ENCODE peak calls at places on chromosomes 5 and 9, in seven cellular contexts. One of them, this sample, is unnamed.
A peak's percentile ranks its signal among the peaks of the same experiment; 100 is the strongest.

GRCh38 chr5:41532485-41532884 is 22.1 kb upstream of the PLCXD3 start:
- DNase-seq in A549: no peak
- DNase-seq in HCT116: no peak
- DNase-seq in testis: no peak
- DNase-seq in skeletal muscle cell: no peak
- DNase-seq in IMR-90: no peak
- DNase-seq in body of pancreas: no peak
- DNase-seq in this sample: no peak

GRCh38 chr5:4058899-4059298 is 463.3 kb downstream of the IRX1 start:
- DNase-seq in A549: no peak
- DNase-seq in HCT116: no peak
- DNase-seq in testis: no peak
- DNase-seq in skeletal muscle cell: no peak
- DNase-seq in IMR-90: no peak
- DNase-seq in body of pancreas: no peak
- DNase-seq in this sample: no peak

GRCh38 chr5:113043491-113043931 is 66.9 kb downstream of the DCP2 start:
- DNase-seq in A549: no peak
- DNase-seq in HCT116: no peak
- DNase-seq in testis: peak; percentile 52
- DNase-seq in skeletal muscle cell: no peak
- DNase-seq in IMR-90: no peak
- DNase-seq in body of pancreas: peak; percentile 34
- DNase-seq in this sample: no peak

GRCh38 chr5:55913396-55914140 is 62.4 kb downstream of the IL31RA start:
- DNase-seq in A549: no peak
- DNase-seq in HCT116: no peak
- DNase-seq in testis: no peak
- DNase-seq in skeletal muscle cell: no peak
- DNase-seq in IMR-90: no peak
- DNase-seq in body of pancreas: no peak
- DNase-seq in this sample: no peak

GRCh38 chr9:3074247-3074646 is 230.4 kb upstream of the PUM3 start:
- DNase-seq in A549: no peak
- DNase-seq in HCT116: no peak
- DNase-seq in testis: no peak
- DNase-seq in skeletal muscle cell: no peak
- DNase-seq in IMR-90: no peak
- DNase-seq in body of pancreas: no peak
- DNase-seq in this sample: no peak

GRCh38 chr9:33012328-33013068 is 11.1 kb upstream of the APTX start:
- DNase-seq in A549: no peak
- DNase-seq in HCT116: no peak
- DNase-seq in testis: no peak
- DNase-seq in skeletal muscle cell: no peak
- DNase-seq in IMR-90: no peak
- DNase-seq in body of pancreas: no peak
- DNase-seq in this sample: no peak

GRCh38 chr9:7297521-7297920 is 502.1 kb downstream of the DMAC1 start:
- DNase-seq in A549: no peak
- DNase-seq in HCT116: no peak
- DNase-seq in testis: no peak
- DNase-seq in skeletal muscle cell: no peak
- DNase-seq in IMR-90: no peak
- DNase-seq in body of pancreas: no peak
- DNase-seq in this sample: no peak

GRCh38 chr9:106956971-106957370 is 94.0 kb downstream of the ZNF462 start:
- DNase-seq in A549: no peak
- DNase-seq in HCT116: no peak
- DNase-seq in testis: no peak
- DNase-seq in skeletal muscle cell: peak; percentile 72
- DNase-seq in IMR-90: peak; percentile 38
- DNase-seq in body of pancreas: no peak
- DNase-seq in this sample: peak; percentile 69

GRCh38 chr9:87573841-87574342 is 76.2 kb downstream of the DAPK1 start:
- DNase-seq in A549: no peak
- DNase-seq in HCT116: no peak
- DNase-seq in testis: no peak
- DNase-seq in skeletal muscle cell: no peak
- DNase-seq in IMR-90: peak; percentile 34
- DNase-seq in body of pancreas: no peak
- DNase-seq in this sample: no peak

GRCh38 chr9:9352877-9353481 is 1259.8 kb downstream of the PTPRD start:
- DNase-seq in A549: no peak
- DNase-seq in HCT116: no peak
- DNase-seq in testis: peak; percentile 45
- DNase-seq in skeletal muscle cell: no peak
- DNase-seq in IMR-90: no peak
- DNase-seq in body of pancreas: peak; percentile 11
- DNase-seq in this sample: no peak

GRCh38 chr9:33290994-33291397 is 680 bp downstream of the NFX1 start:
- DNase-seq in A549: peak; percentile 89
- DNase-seq in HCT116: peak; percentile 60
- DNase-seq in testis: no peak
- DNase-seq in skeletal muscle cell: no peak
- DNase-seq in IMR-90: peak; percentile 91
- DNase-seq in body of pancreas: no peak
- DNase-seq in this sample: peak; percentile 39

GRCh38 chr9:124934290-124934689 is 6.6 kb downstream of the GOLGA1 start:
- DNase-seq in A549: no peak
- DNase-seq in HCT116: no peak
- DNase-seq in testis: no peak
- DNase-seq in skeletal muscle cell: no peak
- DNase-seq in IMR-90: peak; percentile 73
- DNase-seq in body of pancreas: no peak
- DNase-seq in this sample: no peak

DNA sequence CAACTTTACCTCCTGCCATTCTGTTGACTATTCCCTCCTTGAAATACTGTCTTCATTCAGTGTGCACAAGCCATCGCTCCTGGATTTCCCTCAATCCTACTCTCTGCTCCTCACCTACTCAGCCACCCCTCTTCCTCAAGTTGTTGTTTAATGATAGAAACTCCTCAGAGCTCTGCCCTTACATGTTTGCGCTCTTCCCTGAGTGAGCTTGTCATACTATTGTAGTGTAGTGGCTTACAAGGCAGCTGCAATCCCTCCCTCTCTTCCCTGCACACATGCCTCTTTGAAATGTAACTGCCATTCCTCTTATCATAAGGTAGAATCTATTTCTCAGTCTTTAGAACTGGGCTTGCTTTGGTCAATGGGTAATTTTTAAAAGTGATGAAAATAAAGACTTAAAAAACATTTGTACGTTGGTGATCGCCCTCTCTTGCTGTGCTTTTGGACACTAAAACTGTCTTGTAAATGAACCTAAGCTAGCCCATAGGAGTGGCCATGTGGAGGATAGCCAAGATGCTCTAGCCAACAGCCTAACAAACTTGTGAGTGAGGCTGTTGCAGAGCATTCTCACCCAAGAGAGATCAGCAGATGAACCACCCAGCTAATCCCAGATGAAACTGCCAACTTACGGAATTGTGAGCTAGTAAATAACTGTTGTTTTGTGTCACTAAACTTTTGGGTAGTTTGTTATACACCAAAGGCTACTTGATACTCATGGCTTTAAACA is 18.1 kb upstream of the SMAD5 start:
- DNase-seq in A549: no peak
- DNase-seq in HCT116: no peak
- DNase-seq in testis: no peak
- DNase-seq in skeletal muscle cell: no peak
- DNase-seq in IMR-90: no peak
- DNase-seq in body of pancreas: no peak
- DNase-seq in this sample: no peak
- H3K4me3 ChIP-seq in A549: no peak overlapping the region
- H3K4me3 ChIP-seq in HCT116: no peak overlapping the region
- H3K4me3 ChIP-seq in testis: no peak overlapping the region
- H3K4me3 ChIP-seq in skeletal muscle cell: no peak overlapping the region
- H3K4me3 ChIP-seq in IMR-90: no peak overlapping the region
- H3K4me3 ChIP-seq in body of pancreas: no peak overlapping the region
- H3K4me3 ChIP-seq in this sample: no peak overlapping the region

GRCh38 chr9:126456396-126456795 is 129.8 kb downstream of the MVB12B start:
- DNase-seq in A549: no peak
- DNase-seq in HCT116: no peak
- DNase-seq in testis: no peak
- DNase-seq in skeletal muscle cell: peak; percentile 21
- DNase-seq in IMR-90: no peak
- DNase-seq in body of pancreas: no peak
- DNase-seq in this sample: no peak

GRCh38 chr9:126454795-126455194 is 128.2 kb downstream of the MVB12B start:
- DNase-seq in A549: no peak
- DNase-seq in HCT116: no peak
- DNase-seq in testis: no peak
- DNase-seq in skeletal muscle cell: no peak
- DNase-seq in IMR-90: no peak
- DNase-seq in body of pancreas: no peak
- DNase-seq in this sample: no peak

GRCh38 chr9:126453156-126453963 is 126.7 kb downstream of the MVB12B start:
- DNase-seq in A549: no peak
- DNase-seq in HCT116: no peak
- DNase-seq in testis: no peak
- DNase-seq in skeletal muscle cell: no peak
- DNase-seq in IMR-90: no peak
- DNase-seq in body of pancreas: no peak
- DNase-seq in this sample: no peak

GRCh38 chr9:126452036-126452595 is 125.5 kb downstream of the MVB12B start:
- DNase-seq in A549: no peak
- DNase-seq in HCT116: no peak
- DNase-seq in testis: no peak
- DNase-seq in skeletal muscle cell: no peak
- DNase-seq in IMR-90: no peak
- DNase-seq in body of pancreas: no peak
- DNase-seq in this sample: no peak

GRCh38 chr9:126454250-126454649 is 127.6 kb downstream of the MVB12B start:
- DNase-seq in A549: no peak
- DNase-seq in HCT116: no peak
- DNase-seq in testis: no peak
- DNase-seq in skeletal muscle cell: no peak
- DNase-seq in IMR-90: no peak
- DNase-seq in body of pancreas: no peak
- DNase-seq in this sample: no peak
- H3K4me3 ChIP-seq in A549: no peak overlapping the region
- H3K4me3 ChIP-seq in HCT116: no peak overlapping the region
- H3K4me3 ChIP-seq in testis: no peak overlapping the region
- H3K4me3 ChIP-seq in skeletal muscle cell: no peak overlapping the region
- H3K4me3 ChIP-seq in IMR-90: no peak overlapping the region
- H3K4me3 ChIP-seq in body of pancreas: no peak overlapping the region
- H3K4me3 ChIP-seq in this sample: no peak overlapping the region

GRCh38 chr9:123355761-123356520 is at the start of gene CRB2:
- DNase-seq in A549: no peak
- DNase-seq in HCT116: no peak
- DNase-seq in testis: no peak
- DNase-seq in skeletal muscle cell: no peak
- DNase-seq in IMR-90: no peak
- DNase-seq in body of pancreas: no peak
- DNase-seq in this sample: no peak
- H3K4me3 ChIP-seq in A549: no peak within 1 kb of the TSS
- H3K4me3 ChIP-seq in HCT116: no peak within 1 kb of the TSS
- H3K4me3 ChIP-seq in testis: no peak within 1 kb of the TSS
- H3K4me3 ChIP-seq in skeletal muscle cell: no peak within 1 kb of the TSS
- H3K4me3 ChIP-seq in IMR-90: no peak within 1 kb of the TSS
- H3K4me3 ChIP-seq in body of pancreas: no peak within 1 kb of the TSS
- H3K4me3 ChIP-seq in this sample: peak within 1 kb of the TSS; percentile 40

GRCh38 chr9:36487482-36488321 is 85.0 kb upstream of the MELK start:
- DNase-seq in A549: peak; percentile 63
- DNase-seq in HCT116: peak; percentile 73
- DNase-seq in testis: peak; percentile 91
- DNase-seq in skeletal muscle cell: peak; percentile 80
- DNase-seq in IMR-90: peak; percentile 90
- DNase-seq in body of pancreas: peak; percentile 94
- DNase-seq in this sample: peak; percentile 63
- H3K4me3 ChIP-seq in A549: peak overlapping the region; percentile 97
- H3K4me3 ChIP-seq in HCT116: peak overlapping the region; percentile 81
- H3K4me3 ChIP-seq in testis: peak overlapping the region; percentile 65
- H3K4me3 ChIP-seq in skeletal muscle cell: peak overlapping the region; percentile 96
- H3K4me3 ChIP-seq in IMR-90: peak overlapping the region; percentile 98
- H3K4me3 ChIP-seq in body of pancreas: peak overlapping the region; percentile 19
- H3K4me3 ChIP-seq in this sample: peak overlapping the region; percentile 57

DNA sequence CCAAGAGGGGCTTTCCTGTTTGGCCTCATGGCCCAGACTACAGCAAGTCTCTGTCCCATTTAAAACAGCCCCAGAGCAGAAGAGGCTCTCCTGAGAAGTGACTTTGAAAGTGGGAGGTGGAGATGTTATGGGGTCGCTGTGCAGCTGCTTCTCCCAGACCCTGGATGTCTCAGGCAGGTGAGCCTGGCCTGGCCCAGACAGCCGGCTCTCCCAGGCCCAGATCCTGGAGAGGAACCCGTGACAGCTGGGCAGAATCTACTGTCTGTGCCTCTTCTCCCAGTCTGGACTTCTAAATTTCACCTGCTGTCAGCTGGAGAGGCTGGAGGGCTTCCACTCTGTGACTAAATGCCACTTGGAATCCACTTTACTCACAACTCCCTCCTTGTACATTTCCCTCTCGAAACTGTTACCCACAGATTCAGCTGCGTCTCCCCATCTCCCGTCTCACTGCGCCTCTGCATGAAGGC is 20.5 kb downstream of the FAM78A start:
- DNase-seq in A549: no peak
- DNase-seq in HCT116: no peak
- DNase-seq in testis: no peak
- DNase-seq in skeletal muscle cell: peak; percentile 8
- DNase-seq in IMR-90: no peak
- DNase-seq in body of pancreas: no peak
- DNase-seq in this sample: no peak
- H3K4me3 ChIP-seq in A549: no peak overlapping the region
- H3K4me3 ChIP-seq in HCT116: no peak overlapping the region
- H3K4me3 ChIP-seq in testis: no peak overlapping the region
- H3K4me3 ChIP-seq in skeletal muscle cell: no peak overlapping the region
- H3K4me3 ChIP-seq in IMR-90: no peak overlapping the region
- H3K4me3 ChIP-seq in body of pancreas: no peak overlapping the region
- H3K4me3 ChIP-seq in this sample: no peak overlapping the region

DNA sequence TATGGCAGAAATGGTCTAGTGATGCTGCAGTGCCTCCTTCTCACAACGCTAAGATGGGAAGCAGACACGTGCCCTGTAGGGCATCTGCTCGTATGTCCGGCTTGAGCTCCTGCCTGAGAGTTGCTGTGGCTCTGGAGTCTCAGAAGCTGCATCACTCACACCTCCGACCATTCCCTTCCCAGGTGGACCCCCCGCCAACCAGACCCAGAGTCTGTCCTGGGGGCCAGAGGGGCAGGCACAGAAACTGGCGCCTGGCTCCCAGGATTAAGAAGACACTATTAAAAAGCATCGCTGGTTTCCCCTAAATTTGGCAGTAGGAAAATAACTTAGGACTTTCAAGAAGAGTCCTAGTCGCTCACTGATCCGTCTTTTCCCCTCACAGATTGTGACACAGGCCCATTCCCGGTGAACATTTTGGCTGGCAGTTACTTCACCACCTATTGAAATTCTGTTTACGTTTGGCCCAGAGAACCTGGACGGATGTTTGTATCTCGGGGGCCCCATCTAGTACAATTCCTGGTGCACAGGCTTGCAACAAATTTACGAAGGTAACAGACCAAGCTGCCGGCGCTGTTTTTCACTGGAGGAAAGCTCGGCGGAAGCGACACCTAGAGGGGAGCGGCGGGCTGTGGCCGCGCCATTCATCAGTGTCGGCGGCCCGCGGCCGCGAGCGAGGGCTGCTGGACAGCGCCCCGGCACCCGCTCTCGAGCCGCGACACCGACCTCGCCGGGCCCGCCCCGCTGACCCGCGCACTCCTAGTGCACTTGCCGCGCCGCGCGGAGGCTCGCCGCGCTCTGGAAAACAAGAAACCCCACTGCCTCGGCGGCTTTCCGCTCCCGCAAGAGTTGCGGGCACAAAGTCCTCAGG is 1.6 kb downstream of the FSTL4 start:
- DNase-seq in A549: peak; percentile 82
- DNase-seq in HCT116: no peak
- DNase-seq in testis: peak; percentile 79
- DNase-seq in skeletal muscle cell: no peak
- DNase-seq in IMR-90: no peak
- DNase-seq in body of pancreas: peak; percentile 75
- DNase-seq in this sample: no peak
- H3K4me3 ChIP-seq in A549: peak overlapping the region; percentile 65
- H3K4me3 ChIP-seq in HCT116: no peak overlapping the region
- H3K4me3 ChIP-seq in testis: peak overlapping the region; percentile 46
- H3K4me3 ChIP-seq in skeletal muscle cell: no peak overlapping the region
- H3K4me3 ChIP-seq in IMR-90: no peak overlapping the region
- H3K4me3 ChIP-seq in body of pancreas: no peak overlapping the region
- H3K4me3 ChIP-seq in this sample: no peak overlapping the region

This sample was measured in kidney epithelial cell.